ENCODE peak calls at places on chromosomes 12 and 14, in four cellular contexts. E is Peyer's patch, S is HepG2, M is spleen. X is an unnamed sample. For H3K36me3, the result is how much of the 10 kb centered on the place peaks cover.

GRCh38 chr14:28294834-28295440 is 471.6 kb upstream of the FOXG1 start:
- DNase-seq in E (no peak), S (peak), M (no peak), X (no peak)

GRCh38 chr14:95901014-95901413 is 24.4 kb downstream of the TUNAR start:
- DNase-seq in E (no peak), S (no peak), M (no peak), X (no peak)

GRCh38 chr12:55705802-55706402 is 1.8 kb downstream of the ITGA7 start:
- DNase-seq in E (no peak), S (no peak), M (peak), X (no peak)

GRCh38 chr12:75974323-75975273 is 57.0 kb downstream of the PHLDA1 start:
- DNase-seq in E (no peak), S (peak), M (no peak), X (no peak)

GRCh38 chr14:54003064-54003463 is 46.4 kb upstream of the BMP4 start:
- DNase-seq in E (no peak), S (peak), M (no peak), X (no peak)

GRCh38 chr12:116594325-116595038 is 35.3 kb downstream of the MAP1LC3B2 start:
- DNase-seq in E (peak), S (no peak), M (peak), X (no peak)

GRCh38 chr12:45731376-45731775 is 1.9 kb downstream of the ARID2 start:
- DNase-seq in E (no peak), S (no peak), M (no peak), X (no peak)

GRCh38 chr12:129076466-129077325 is 223.4 kb downstream of the GLT1D1 start:
- DNase-seq in E (no peak), S (no peak), M (no peak), X (no peak)

GRCh38 chr12:111606651-111607232 is 7.6 kb upstream of the ATXN2 start:
- DNase-seq in E (no peak), S (no peak), M (no peak), X (no peak)

GRCh38 chr12:96514328-96514727 is 25.0 kb downstream of the CFAP54 start:
- DNase-seq in E (no peak), S (no peak), M (no peak), X (no peak)

GRCh38 chr12:53805067-53805466 is 53.3 kb upstream of the CISTR start:
- DNase-seq in E (no peak), S (no peak), M (no peak), X (no peak)

GRCh38 chr12:53118771-53119300 is 15.6 kb downstream of the SOAT2 start:
- DNase-seq in E (no peak), S (no peak), M (no peak), X (no peak)

GRCh38 chr12:25723921-25724491 is 170.9 kb upstream of the LMNTD1 start:
- DNase-seq in E (no peak), S (no peak), M (no peak), X (peak)

GRCh38 chr14:81018245-81018644 is 62.8 kb downstream of the TSHR start:
- DNase-seq in E (no peak), S (no peak), M (no peak), X (no peak)

GRCh38 chr12:81809829-81810595 is 50.9 kb upstream of the PPFIA2 start:
- DNase-seq in E (no peak), S (no peak), M (no peak), X (no peak)

GRCh38 chr12:104788848-104789271 is 169.2 kb downstream of the SLC41A2 start:
- DNase-seq in E (no peak), S (no peak), M (no peak), X (no peak)

GRCh38 chr12:32302218-32302826 is 97.0 kb upstream of the FGD4 start:
- DNase-seq in E (peak), S (peak), M (no peak), X (no peak)

GRCh38 chr12:42611571-42612257 is 22.2 kb upstream of the PRICKLE1 start:
- DNase-seq in E (no peak), S (no peak), M (no peak), X (no peak)

GRCh38 chr14:56120091-56120632 is 2.0 kb downstream of the PELI2 start:
- DNase-seq in E (no peak), S (no peak), M (no peak), X (no peak)
- TF ChIP-seq POLR2A in E (no peak), S (no peak), M (no peak), X (no peak)

DNA sequence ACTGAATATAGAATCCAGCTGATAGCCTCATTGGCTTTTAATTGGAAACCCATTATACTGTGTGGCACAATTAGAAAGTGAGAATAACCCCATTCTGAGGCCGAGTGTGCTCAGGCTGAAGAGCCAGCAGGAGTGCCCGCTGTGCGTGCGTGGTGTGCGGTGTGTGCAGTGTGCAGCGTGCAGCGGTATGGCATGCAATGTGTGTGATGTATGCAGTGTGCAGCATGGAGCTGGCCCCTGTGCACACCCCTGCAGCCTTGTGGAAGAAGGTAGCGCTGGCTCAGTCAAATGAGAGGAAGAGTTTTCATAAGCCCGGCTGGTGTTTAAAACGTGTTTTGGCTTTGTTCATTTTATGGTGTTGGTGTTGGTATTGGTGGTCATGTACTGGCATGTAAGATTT is 22.9 kb downstream of the CKB start:
- DNase-seq in E (no peak), S (no peak), M (no peak), X (no peak)
- H3K36me3 ChIP-seq in E (half or more), S (half or more), M (half or more), X (half or more)

GRCh38 chr12:1843641-1844005 is 23.3 kb downstream of the LRTM2 start:
- DNase-seq in E (no peak), S (no peak), M (no peak), X (no peak)

GRCh38 chr12:1844223-1844622 is 23.9 kb downstream of the LRTM2 start:
- DNase-seq in E (no peak), S (no peak), M (no peak), X (no peak)

GRCh38 chr12:1845886-1846285 is 25.5 kb downstream of the LRTM2 start:
- DNase-seq in E (no peak), S (no peak), M (no peak), X (no peak)

GRCh38 chr12:1845427-1845826 is 25.1 kb downstream of the LRTM2 start:
- DNase-seq in E (no peak), S (no peak), M (no peak), X (no peak)

DNA sequence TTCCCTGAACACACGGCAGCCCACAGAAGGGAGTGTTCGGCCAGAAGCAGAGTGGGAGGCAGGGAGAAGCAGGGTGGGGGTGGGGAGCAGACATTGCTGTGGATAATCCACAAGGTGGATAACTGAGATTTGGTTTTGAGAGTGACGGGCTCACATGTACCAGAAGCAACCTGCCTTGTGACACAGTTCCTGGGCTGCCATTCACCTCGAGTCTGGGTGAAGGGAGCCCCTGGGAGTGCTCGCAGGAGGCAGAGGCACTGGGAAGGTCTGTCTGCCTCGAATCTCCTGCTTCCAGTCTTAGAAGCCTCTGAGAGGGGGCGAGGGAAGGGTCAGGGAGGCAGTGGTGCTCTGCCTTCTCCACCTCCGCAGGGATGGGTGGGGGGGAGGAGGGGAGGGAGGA is 24.6 kb downstream of the LRTM2 start:
- DNase-seq in E (no peak), S (no peak), M (no peak), X (no peak)
- H3K27ac ChIP-seq in E (no peak), S (no peak), M (no peak), X (no peak)

GRCh38 chr14:24310666-24311604 is at the start of gene LTB4R:
- DNase-seq in E (peak), S (no peak), M (peak), X (peak)
- TF ChIP-seq POLR2A in E (peak), S (no peak), M (peak), X (peak)

DNA sequence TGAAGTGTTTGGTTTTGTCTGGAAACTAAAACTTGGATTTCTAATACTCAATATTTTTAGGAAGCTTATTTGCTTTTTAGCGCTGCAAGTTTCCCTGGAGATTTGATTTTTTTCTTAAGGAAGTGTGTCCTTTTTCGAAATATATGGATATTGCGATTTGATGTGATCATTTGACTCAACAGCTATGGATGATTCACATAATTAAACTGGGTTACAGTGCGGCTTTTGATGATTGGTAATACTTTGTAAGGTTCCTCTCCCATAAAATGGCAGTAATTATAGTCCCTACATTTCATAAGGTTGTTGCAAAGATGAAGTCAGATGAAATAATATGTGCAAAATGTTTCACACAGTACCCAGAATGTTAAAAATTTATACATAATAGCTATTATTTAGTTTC is 13.1 kb downstream of the LDHB start:
- DNase-seq in E (no peak), S (no peak), M (no peak), X (no peak)
- H3K36me3 ChIP-seq in E (under half), S (under half), M (half or more), X (under half)

DNA sequence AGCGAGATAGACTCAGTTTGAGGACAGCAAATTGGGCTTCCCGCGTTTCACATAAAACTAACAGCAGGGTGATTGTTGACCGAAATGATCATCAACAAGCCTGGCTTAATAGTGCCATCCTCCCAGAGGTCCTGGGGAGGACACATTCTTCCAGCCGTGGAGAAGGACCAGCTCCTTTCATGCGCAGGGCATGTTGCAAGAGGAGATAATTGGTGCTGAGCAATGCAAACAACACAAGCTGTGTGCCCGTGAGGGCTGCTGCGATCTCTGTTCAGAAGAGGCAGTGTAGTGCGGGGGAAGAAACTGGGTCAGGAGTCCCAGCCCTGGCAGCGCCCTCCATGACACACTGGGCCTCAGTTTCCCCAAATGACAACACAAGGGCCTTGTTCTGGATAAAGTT is 54.3 kb downstream of the CCDC85C start:
- DNase-seq in E (no peak), S (peak), M (no peak), X (no peak)
- H3K27ac ChIP-seq in E (no peak), S (peak), M (no peak), X (no peak)

DNA sequence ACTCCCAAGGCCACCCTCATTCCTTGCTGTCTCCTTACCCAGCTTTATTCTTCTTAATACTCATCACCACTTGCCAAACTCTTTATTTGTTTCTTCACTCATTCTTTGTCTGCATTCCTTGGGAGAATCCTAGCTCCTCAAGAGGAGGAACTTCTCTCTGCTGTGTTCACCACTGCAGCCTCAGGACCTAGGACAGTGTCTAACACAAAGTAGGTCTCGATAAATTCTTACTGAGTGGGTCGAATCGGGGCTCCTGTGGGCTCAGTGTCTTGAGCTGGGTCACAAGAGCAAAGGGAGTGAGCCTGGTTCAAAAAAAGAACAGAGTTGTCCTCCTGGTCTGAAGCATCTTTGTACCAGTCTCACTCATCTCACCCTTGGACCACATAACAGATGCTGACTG is 224.1 kb upstream of the TMEM132C start:
- DNase-seq in E (no peak), S (no peak), M (no peak), X (no peak)
- TF ChIP-seq POLR2A in E (no peak), S (no peak), M (no peak), X (no peak)

GRCh38 chr14:103503296-103503695 is 19.3 kb downstream of the CKB start:
- DNase-seq in E (no peak), S (no peak), M (no peak), X (no peak)
- H3K36me3 ChIP-seq in E (half or more), S (half or more), M (half or more), X (under half)

GRCh38 chr12:131834798-131835615 is 6.8 kb downstream of the MMP17 start:
- DNase-seq in E (no peak), S (no peak), M (no peak), X (no peak)
- H3K27ac ChIP-seq in E (no peak), S (no peak), M (no peak), X (no peak)

GRCh38 chr12:114334395-114334794 is 71.5 kb downstream of the TBX5 start:
- DNase-seq in E (no peak), S (no peak), M (no peak), X (no peak)
- TF ChIP-seq POLR2A in E (no peak), S (no peak), M (no peak), X (no peak)